ENCODE peak calls at places on chromosomes 12 and 14, in five cellular contexts. E is HL-60, G is HepG2, I is stomach, Y is transverse colon. H is an unnamed sample.
A peak's percentile ranks its signal among the peaks of the same experiment; 100 is the strongest.

GRCh38 chr14:30600907-30601578 is 21.1 kb upstream of the SCFD1 start:
- DNase-seq in E (no peak), G (no peak), I (no peak), Y (no peak), H (no peak)

GRCh38 chr12:113472191-113473190 is 820 bp upstream of the LHX5 start:
- DNase-seq in E (no peak), G (no peak), I (no peak), Y (no peak), H (no peak)

GRCh38 chr12:131513606-131514005 is 197.3 kb upstream of the SFSWAP start:
- DNase-seq in E (no peak), G (peak; percentile 3), I (no peak), Y (no peak), H (no peak)

GRCh38 chr14:90510208-90510607 is 113.4 kb downstream of the CALM1 start:
- DNase-seq in E (no peak), G (no peak), I (peak; percentile 88), Y (peak; percentile 81), H (no peak)

GRCh38 chr12:130868412-130868811 is 3.5 kb upstream of the RAN start:
- DNase-seq in E (no peak), G (no peak), I (no peak), Y (no peak), H (no peak)

GRCh38 chr12:52630104-52630500 is 11.7 kb upstream of the KRT73 start:
- DNase-seq in E (no peak), G (no peak), I (no peak), Y (no peak), H (no peak)

GRCh38 chr14:64196668-64197411 is 97.3 kb downstream of the ESR2 start:
- DNase-seq in E (no peak), G (no peak), I (peak; percentile 40), Y (no peak), H (no peak)

GRCh38 chr14:86787782-86788181 is 1205.2 kb downstream of the GALC start:
- DNase-seq in E (no peak), G (no peak), I (no peak), Y (no peak), H (no peak)

GRCh38 chr12:128644664-128645296 is 179.0 kb downstream of the SLC15A4 start:
- DNase-seq in E (no peak), G (peak; percentile 3), I (peak; percentile 40), Y (peak; percentile 83), H (no peak)

GRCh38 chr12:58310828-58311273 is 369.5 kb downstream of the ATP23 start:
- DNase-seq in E (no peak), G (peak; percentile 28), I (no peak), Y (no peak), H (no peak)

GRCh38 chr14:24115451-24116110 is 832 bp upstream of the NRL start:
- DNase-seq in E (no peak), G (no peak), I (no peak), Y (no peak), H (no peak)

GRCh38 chr12:62977419-62977818 is 42.5 kb upstream of the PPM1H start:
- DNase-seq in E (no peak), G (no peak), I (peak; percentile 40), Y (peak; percentile 34), H (no peak)

GRCh38 chr12:109524466-109525278 is 47.2 kb downstream of the UBE3B start:
- DNase-seq in E (no peak), G (no peak), I (no peak), Y (no peak), H (no peak)

GRCh38 chr12:94062796-94063635 is 85.4 kb upstream of the PLXNC1 start:
- DNase-seq in E (no peak), G (no peak), I (peak; percentile 28), Y (peak; percentile 79), H (no peak)

GRCh38 chr12:131908082-131908715 is 13.8 kb downstream of the ULK1 start:
- DNase-seq in E (no peak), G (no peak), I (no peak), Y (no peak), H (no peak)

GRCh38 chr12:54463034-54463433 is 10.4 kb downstream of the GTSF1 start:
- DNase-seq in E (peak; percentile 96), G (no peak), I (no peak), Y (no peak), H (no peak)

GRCh38 chr12:124420972-124421674 is 126.2 kb downstream of the RFLNA start:
- DNase-seq in E (no peak), G (no peak), I (no peak), Y (no peak), H (no peak)

GRCh38 chr12:115752151-115752550 is 525.3 kb downstream of the MED13L start:
- DNase-seq in E (no peak), G (no peak), I (no peak), Y (no peak), H (no peak)

GRCh38 chr14:92846162-92846897 is 52.2 kb downstream of the GOLGA5 start:
- DNase-seq in E (peak; percentile 84), G (no peak), I (no peak), Y (no peak), H (no peak)

GRCh38 chr12:54018608-54018984 is 9.6 kb upstream of the HOXC6 start:
- DNase-seq in E (no peak), G (no peak), I (no peak), Y (no peak), H (no peak)

GRCh38 chr12:56128669-56129209 is 672 bp downstream of the ESYT1 start:
- DNase-seq in E (no peak), G (no peak), I (no peak), Y (peak; percentile 36), H (no peak)

GRCh38 chr14:32761381-32761968 is 177.2 kb upstream of the NPAS3 start:
- DNase-seq in E (no peak), G (no peak), I (no peak), Y (no peak), H (no peak)

GRCh38 chr14:66378712-66379111 is 107.5 kb upstream of the CCDC196 start:
- DNase-seq in E (no peak), G (no peak), I (no peak), Y (no peak), H (no peak)

GRCh38 chr12:25767613-25768012 is 190.9 kb upstream of the RASSF8 start:
- DNase-seq in E (no peak), G (no peak), I (no peak), Y (no peak), H (no peak)

GRCh38 chr12:95637471-95638155 is 86.3 kb upstream of the USP44 start:
- DNase-seq in E (no peak), G (no peak), I (no peak), Y (no peak), H (no peak)

GRCh38 chr12:123076604-123077297 is 74.1 kb downstream of the PITPNM2 start:
- DNase-seq in E (no peak), G (no peak), I (no peak), Y (no peak), H (no peak)

GRCh38 chr14:68451676-68452387 is 341.0 kb downstream of the ZFP36L1 start:
- DNase-seq in E (no peak), G (no peak), I (no peak), Y (no peak), H (peak; percentile 74)

GRCh38 chr12:101969-102878 is 35.7 kb downstream of the IQSEC3 start:
- DNase-seq in E (no peak), G (no peak), I (no peak), Y (no peak), H (no peak)

GRCh38 chr14:55373784-55374725 is 37.6 kb downstream of the ATG14 start:
- DNase-seq in E (peak; percentile 23), G (no peak), I (no peak), Y (no peak), H (no peak)

GRCh38 chr12:79420146-79420618 is 270.6 kb downstream of the PAWR start:
- DNase-seq in E (no peak), G (peak; percentile 73), I (no peak), Y (no peak), H (no peak)

GRCh38 chr12:1696800-1697199 is 5.9 kb downstream of the ADIPOR2 start:
- DNase-seq in E (no peak), G (peak; percentile 23), I (no peak), Y (no peak), H (no peak)
- H3K27ac ChIP-seq in E (no peak overlapping the region), G (no peak overlapping the region), I (no peak overlapping the region), Y (no peak overlapping the region), H (no peak overlapping the region)

DNA sequence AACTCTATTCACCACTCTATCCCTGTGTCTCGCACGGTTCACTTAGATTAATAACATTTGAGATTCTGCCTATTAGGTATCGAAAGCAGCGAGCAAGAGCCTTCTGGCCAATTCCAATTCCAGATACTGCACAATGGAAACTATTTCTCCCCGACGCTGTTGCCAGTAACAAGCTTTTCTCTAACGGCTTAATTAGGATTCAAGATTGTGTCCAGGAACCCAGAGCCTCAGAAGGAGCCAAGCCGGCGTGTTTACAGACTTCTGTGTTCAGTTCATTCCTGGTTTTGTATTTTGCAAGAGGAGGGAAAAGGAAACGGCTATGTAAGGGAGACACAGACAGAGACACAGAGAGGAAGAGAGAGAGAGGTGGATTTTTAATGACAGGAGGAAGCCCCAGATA is 185.6 kb downstream of the DICER1 start:
- DNase-seq in E (no peak), G (no peak), I (peak; percentile 44), Y (peak; percentile 38), H (no peak)
- TF ChIP-seq POLR2AphosphoS5 in E (no peak), G (no peak), I (peak; percentile 68), Y (peak; percentile 67), H (no peak)

GRCh38 chr14:22427771-22428228 is 161.2 kb downstream of the DAD1 start:
- DNase-seq in E (peak; percentile 85), G (peak; percentile 81), I (no peak), Y (no peak), H (no peak)
- H3K27ac ChIP-seq in E (peak overlapping the region; percentile 92), G (no peak overlapping the region), I (no peak overlapping the region), Y (peak overlapping the region; percentile 64), H (peak overlapping the region; percentile 39)

GRCh38 chr12:22255097-22255496 is 79.4 kb downstream of the ST8SIA1 start:
- DNase-seq in E (no peak), G (no peak), I (no peak), Y (no peak), H (no peak)

GRCh38 chr12:22254450-22254849 is 80.1 kb downstream of the ST8SIA1 start:
- DNase-seq in E (no peak), G (no peak), I (no peak), Y (no peak), H (no peak)

GRCh38 chr12:22256634-22257033 is 77.9 kb downstream of the ST8SIA1 start:
- DNase-seq in E (no peak), G (no peak), I (no peak), Y (no peak), H (no peak)

GRCh38 chr12:22257100-22257499 is 77.4 kb downstream of the ST8SIA1 start:
- DNase-seq in E (no peak), G (no peak), I (no peak), Y (no peak), H (no peak)

GRCh38 chr12:22256076-22256475 is 78.4 kb downstream of the ST8SIA1 start:
- DNase-seq in E (no peak), G (no peak), I (no peak), Y (no peak), H (no peak)
- TF ChIP-seq POLR2AphosphoS5 in E (no peak), G (no peak), I (no peak), Y (no peak), H (no peak)